ENCODE peak calls at places on chromosomes 12 and 14, in ten cellular contexts. U is mesendoderm; Z is stimulated activated CD8-positive, alpha-beta memory T cell treated with anti-CD3 and anti-CD28 coated beads, Interleukin-7, amount 100 ng/mL, for 1 hour; F is WTC11; T is CD8-positive, alpha-beta memory T cell; C is NCI-H345; Y is NCI-H774; O is esophagus squamous epithelium; H is mucosa of gallbladder; X is left cardiac atrium. I is an unnamed sample.

GRCh38 chr12:68591716-68592437 is 18.8 kb upstream of the RAP1B start:
- DNase-seq in U (no peak), Z (no peak), F (no peak), T (peak), C (peak), Y (peak), O (no peak), H (no peak), X (no peak), I (peak)

GRCh38 chr12:14396071-14396470 is 30.6 kb downstream of the ATF7IP start:
- DNase-seq in U (no peak), Z (no peak), F (no peak), T (peak), C (no peak), Y (peak), O (no peak), H (no peak), X (no peak), I (no peak)

GRCh38 chr14:104638190-104638589 is 33.6 kb upstream of the TMEM179 start:
- DNase-seq in U (no peak), Z (no peak), F (no peak), T (no peak), C (no peak), Y (no peak), O (no peak), H (no peak), X (no peak), I (no peak)

GRCh38 chr14:33932526-33933292 is 18.2 kb downstream of the EGLN3 start:
- DNase-seq in U (no peak), Z (no peak), F (no peak), T (no peak), C (no peak), Y (no peak), O (no peak), H (no peak), X (no peak), I (no peak)

GRCh38 chr14:40909906-40910305 is 696.8 kb upstream of the LRFN5 start:
- DNase-seq in U (peak), Z (no peak), F (no peak), T (no peak), C (no peak), Y (no peak), O (no peak), H (no peak), X (no peak), I (no peak)

GRCh38 chr12:96044017-96044985 is 8.9 kb upstream of the LTA4H start:
- DNase-seq in U (no peak), Z (no peak), F (no peak), T (no peak), C (no peak), Y (no peak), O (no peak), H (no peak), X (no peak), I (no peak)

GRCh38 chr12:10121278-10121677 is 8.7 kb downstream of the CLEC7A start:
- DNase-seq in U (no peak), Z (no peak), F (no peak), T (no peak), C (no peak), Y (no peak), O (no peak), H (no peak), X (no peak), I (no peak)

GRCh38 chr14:70721542-70721941 is 79.8 kb downstream of the TTC9 start:
- DNase-seq in U (peak), Z (no peak), F (no peak), T (no peak), C (no peak), Y (no peak), O (no peak), H (no peak), X (no peak), I (no peak)

GRCh38 chr12:100675432-100675831 is 101.9 kb downstream of the GAS2L3 start:
- DNase-seq in U (no peak), Z (no peak), F (no peak), T (no peak), C (peak), Y (peak), O (no peak), H (peak), X (peak), I (no peak)

GRCh38 chr14:102316048-102316745 is 3.3 kb upstream of the ZNF839 start:
- DNase-seq in U (no peak), Z (no peak), F (no peak), T (no peak), C (peak), Y (peak), O (no peak), H (peak), X (no peak), I (no peak)

GRCh38 chr12:55718650-55719275 is 1.4 kb upstream of the RDH5 start:
- DNase-seq in U (no peak), Z (no peak), F (no peak), T (no peak), C (no peak), Y (no peak), O (no peak), H (no peak), X (no peak), I (no peak)

GRCh38 chr12:88381456-88381855 is 198.8 kb downstream of the KITLG start:
- DNase-seq in U (no peak), Z (no peak), F (no peak), T (no peak), C (no peak), Y (no peak), O (no peak), H (no peak), X (no peak), I (no peak)

GRCh38 chr12:9347328-9348127 is 139.3 kb upstream of the PZP start:
- DNase-seq in U (no peak), Z (no peak), F (no peak), T (no peak), C (no peak), Y (no peak), O (no peak), H (no peak), X (no peak), I (no peak)